ENCODE peak calls at places on chromosomes 16 and 17, in seven cellular contexts. A, Q, V, T, D, Y and X are unnamed samples.

GRCh38 chr16:49857423-49858181 is 1.7 kb upstream of the ZNF423 start:
- DNase-seq in T (peak), A (peak), Q (peak), D (no peak), Y (peak), V (peak), X (peak)

GRCh38 chr17:27600471-27600870 is 30.5 kb upstream of the LGALS9 start:
- DNase-seq in A (no peak), V (no peak), D (no peak), Q (no peak), T (no peak), Y (no peak), X (no peak)

GRCh38 chr17:16417896-16418683 is 2.7 kb downstream of the TRPV2 start:
- DNase-seq in V (peak), D (no peak), T (no peak), Q (peak), A (peak), Y (no peak), X (no peak)

GRCh38 chr16:68644715-68645493 is at the start of gene CDH3:
- DNase-seq in Y (peak), V (peak), Q (peak), D (no peak), T (peak), A (peak), X (peak)

GRCh38 chr17:67573987-67574657 is 143.6 kb upstream of the NOL11 start:
- DNase-seq in Y (no peak), T (no peak), A (no peak), Q (no peak), V (no peak), D (no peak), X (no peak)

GRCh38 chr17:32992360-32993033 is 850 bp downstream of the SPACA3 start:
- DNase-seq in D (no peak), V (no peak), T (no peak), Q (no peak), Y (no peak), A (no peak), X (no peak)

GRCh38 chr17:14078027-14078426 is 8.7 kb downstream of the COX10 start:
- DNase-seq in Y (no peak), T (no peak), D (no peak), V (no peak), A (no peak), Q (no peak), X (no peak)

GRCh38 chr17:66555605-66556004 is 253.2 kb downstream of the PRKCA start:
- DNase-seq in V (no peak), D (no peak), T (no peak), Y (no peak), A (no peak), Q (no peak), X (no peak)

GRCh38 chr17:77160032-77160876 is 19.5 kb downstream of the SEC14L1 start:
- DNase-seq in D (no peak), Q (no peak), V (no peak), A (no peak), Y (no peak), T (no peak), X (no peak)

GRCh38 chr17:31444026-31444425 is 52.6 kb downstream of the RAB11FIP4 start:
- DNase-seq in Y (no peak), D (no peak), T (no peak), Q (no peak), V (no peak), A (no peak), X (no peak)

GRCh38 chr17:63358111-63358839 is 87.8 kb downstream of the CYB561 start:
- DNase-seq in A (no peak), D (no peak), Q (no peak), T (no peak), V (peak), Y (no peak), X (no peak)

GRCh38 chr16:6335072-6335471 is 997.6 kb upstream of the RBFOX1 start:
- DNase-seq in Y (no peak), T (no peak), Q (no peak), A (peak), V (peak), D (no peak), X (peak)

GRCh38 chr16:12703935-12704334 is 99.8 kb downstream of the CPPED1 start:
- DNase-seq in T (no peak), Y (no peak), A (no peak), V (no peak), D (no peak), Q (no peak), X (no peak)

GRCh38 chr17:44902135-44902760 is 3.0 kb upstream of the EFTUD2 start:
- DNase-seq in Y (no peak), A (no peak), D (no peak), T (no peak), V (no peak), Q (no peak), X (no peak)

GRCh38 chr16:19765860-19766553 is 47.9 kb downstream of the IQCK start:
- DNase-seq in D (peak), T (peak), V (no peak), A (peak), Y (no peak), Q (no peak), X (no peak)

GRCh38 chr16:30741461-30741914 is 6.7 kb upstream of the PHKG2 start:
- DNase-seq in D (no peak), Q (no peak), A (peak), V (peak), T (peak), Y (no peak), X (peak)

GRCh38 chr16:8346291-8346690 is 244.0 kb downstream of the TMEM114 start:
- DNase-seq in D (no peak), A (no peak), Q (peak), T (peak), V (peak), Y (no peak), X (no peak)

GRCh38 chr17:18039535-18040286 is 503 bp downstream of the GID4 start:
- DNase-seq in D (no peak), Q (peak), T (peak), V (peak), Y (no peak), A (no peak), X (peak)

GRCh38 chr17:44348234-44348987 is 3.3 kb downstream of the GRN start:
- DNase-seq in Y (no peak), Q (no peak), D (no peak), T (peak), V (peak), A (peak), X (no peak)